ENCODE peak calls at places on chromosome 18, in seven cellular contexts. B, G, Y, O, W, P and Q are unnamed samples.

GRCh38 chr18:42929857-42930256 is 185.6 kb downstream of the RIT2 start:
- DNase-seq in B (no peak), G (no peak), Y (no peak), O (no peak), W (no peak), P (no peak), Q (no peak)

GRCh38 chr18:35088931-35089330 is 47.7 kb downstream of the MAPRE2 start:
- DNase-seq in B (no peak), G (no peak), Y (no peak), O (no peak), W (no peak), P (no peak), Q (no peak)

GRCh38 chr18:78049281-78049680 is 799.6 kb downstream of the GALR1 start:
- DNase-seq in B (no peak), G (no peak), Y (no peak), O (no peak), W (no peak), P (no peak), Q (no peak)

GRCh38 chr18:45549296-45549695 is 66.0 kb upstream of the SLC14A2 start:
- DNase-seq in B (no peak), G (no peak), Y (no peak), O (no peak), W (no peak), P (no peak), Q (no peak)

GRCh38 chr18:6521804-6522418 is 107.2 kb upstream of the L3MBTL4 start:
- DNase-seq in B (peak), G (no peak), Y (no peak), O (peak), W (peak), P (peak), Q (no peak)

GRCh38 chr18:28834889-28835288 is 658.0 kb upstream of the CDH2 start:
- DNase-seq in B (no peak), G (no peak), Y (no peak), O (no peak), W (no peak), P (no peak), Q (no peak)

GRCh38 chr18:44742126-44742525 is 61.4 kb downstream of the SETBP1 start:
- DNase-seq in B (no peak), G (no peak), Y (no peak), O (no peak), W (no peak), P (no peak), Q (no peak)

GRCh38 chr18:77099501-77100370 is 32.8 kb downstream of the MBP start:
- DNase-seq in B (no peak), G (no peak), Y (no peak), O (no peak), W (no peak), P (no peak), Q (no peak)

GRCh38 chr18:44803019-44803650 is 122.4 kb downstream of the SETBP1 start:
- DNase-seq in B (no peak), G (no peak), Y (no peak), O (peak), W (no peak), P (no peak), Q (peak)

GRCh38 chr18:48562075-48562474 is 23.2 kb downstream of the CTIF start:
- DNase-seq in B (no peak), G (no peak), Y (no peak), O (no peak), W (no peak), P (no peak), Q (no peak)

GRCh38 chr18:68960355-68960754 is 162.5 kb downstream of the CCDC102B start:
- DNase-seq in B (no peak), G (no peak), Y (no peak), O (no peak), W (no peak), P (no peak), Q (peak)

GRCh38 chr18:43160509-43160908 is 45.0 kb upstream of the RIT2 start:
- DNase-seq in B (no peak), G (no peak), Y (no peak), O (no peak), W (no peak), P (no peak), Q (no peak)

GRCh38 chr18:64405161-64405560 is 256.3 kb upstream of the LINC00305 start:
- DNase-seq in B (no peak), G (no peak), Y (no peak), O (no peak), W (no peak), P (no peak), Q (no peak)

GRCh38 chr18:48781041-48781989 is 169.4 kb downstream of the SMAD7 start:
- DNase-seq in B (no peak), G (no peak), Y (peak), O (peak), W (peak), P (no peak), Q (no peak)

GRCh38 chr18:48590678-48591077 is 51.8 kb downstream of the CTIF start:
- DNase-seq in B (no peak), G (peak), Y (no peak), O (no peak), W (no peak), P (no peak), Q (no peak)

GRCh38 chr18:36593641-36594040 is 235.2 kb downstream of the TPGS2 start:
- DNase-seq in B (no peak), G (no peak), Y (no peak), O (no peak), W (no peak), P (no peak), Q (no peak)

GRCh38 chr18:51568151-51568550 is 370.7 kb upstream of the MEX3C start:
- DNase-seq in B (no peak), G (no peak), Y (no peak), O (no peak), W (no peak), P (no peak), Q (no peak)

GRCh38 chr18:51563401-51563800 is 365.9 kb upstream of the MEX3C start:
- DNase-seq in B (no peak), G (no peak), Y (no peak), O (no peak), W (no peak), P (no peak), Q (no peak)

GRCh38 chr18:51569561-51569960 is 372.1 kb upstream of the MEX3C start:
- DNase-seq in B (no peak), G (no peak), Y (no peak), O (no peak), W (no peak), P (no peak), Q (no peak)

GRCh38 chr18:51569153-51569552 is 371.7 kb upstream of the MEX3C start:
- DNase-seq in B (no peak), G (no peak), Y (no peak), O (no peak), W (no peak), P (no peak), Q (no peak)
- TF ChIP-seq JUND in B (no peak), G (no peak), Y (no peak), O (no peak), W (no peak), P (no peak), Q (no peak)

DNA sequence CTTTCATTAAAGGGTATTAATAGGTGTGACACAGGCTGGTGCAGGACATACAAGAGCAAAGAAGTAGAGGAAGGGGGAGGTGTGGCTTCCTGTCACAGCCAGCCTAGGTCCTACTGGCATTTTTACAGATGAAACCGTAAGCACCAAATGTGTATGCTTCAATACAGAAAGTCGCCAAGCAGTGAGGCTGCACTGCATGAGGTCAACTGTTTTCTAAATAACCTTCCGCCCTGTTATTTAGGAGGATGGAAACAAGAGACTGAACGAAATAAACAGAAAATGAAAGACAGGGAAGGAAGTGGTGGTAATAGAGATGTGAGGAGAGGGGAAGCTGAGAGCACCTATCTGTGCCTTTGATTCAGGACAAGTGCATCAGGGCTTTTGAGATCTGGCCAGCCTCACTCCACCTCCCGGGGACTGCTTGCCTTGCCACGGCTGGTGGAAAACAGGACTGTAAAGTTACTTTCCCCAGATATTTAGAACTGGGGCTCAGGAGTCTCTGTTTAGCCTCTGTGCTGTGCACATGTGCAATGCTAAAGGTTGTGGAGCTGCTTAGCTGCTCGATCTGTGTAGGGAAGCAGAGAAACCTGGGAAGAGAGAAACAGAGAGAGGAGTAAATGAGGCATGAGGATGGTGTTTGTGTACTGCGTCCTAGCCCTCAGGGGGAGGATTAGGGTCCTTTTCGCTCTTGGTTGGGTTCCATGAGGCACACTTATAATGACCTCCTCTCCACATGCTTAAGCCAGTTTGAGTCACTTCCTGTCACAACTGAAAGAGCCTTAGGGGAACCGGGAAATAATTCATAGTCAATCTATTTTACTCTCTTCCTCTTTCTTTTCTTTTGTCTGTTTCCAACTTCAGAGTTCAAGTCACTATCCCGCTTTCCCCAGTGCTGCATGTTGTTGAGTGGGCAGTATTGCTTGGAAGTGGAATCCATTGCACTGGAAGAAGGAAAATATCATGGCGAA is 62.3 kb upstream of the BOD1L2 start:
- DNase-seq in B (peak), G (no peak), Y (no peak), O (no peak), W (no peak), P (no peak), Q (no peak)
- TF ChIP-seq JUND in B (no peak), G (no peak), Y (no peak), O (no peak), W (no peak), P (no peak), Q (no peak)

GRCh38 chr18:41499345-41499744 is 455.7 kb upstream of the PIK3C3 start:
- DNase-seq in B (no peak), G (no peak), Y (no peak), O (no peak), W (no peak), P (no peak), Q (no peak)
- TF ChIP-seq JUND in B (no peak), G (no peak), Y (no peak), O (no peak), W (no peak), P (no peak), Q (no peak)

GRCh38 chr18:74251297-74252031 is 40.3 kb downstream of the CYB5A start:
- DNase-seq in B (no peak), G (no peak), Y (no peak), O (peak), W (no peak), P (no peak), Q (no peak)

GRCh38 chr18:74252032-74252380 is 39.8 kb downstream of the CYB5A start:
- DNase-seq in B (no peak), G (no peak), Y (no peak), O (no peak), W (no peak), P (no peak), Q (no peak)

GRCh38 chr18:74250131-74250530 is 41.6 kb downstream of the CYB5A start:
- DNase-seq in B (no peak), G (no peak), Y (no peak), O (no peak), W (no peak), P (no peak), Q (no peak)

GRCh38 chr18:74248189-74248975 is 43.4 kb downstream of the CYB5A start:
- DNase-seq in B (no peak), G (no peak), Y (no peak), O (no peak), W (no peak), P (no peak), Q (no peak)

DNA sequence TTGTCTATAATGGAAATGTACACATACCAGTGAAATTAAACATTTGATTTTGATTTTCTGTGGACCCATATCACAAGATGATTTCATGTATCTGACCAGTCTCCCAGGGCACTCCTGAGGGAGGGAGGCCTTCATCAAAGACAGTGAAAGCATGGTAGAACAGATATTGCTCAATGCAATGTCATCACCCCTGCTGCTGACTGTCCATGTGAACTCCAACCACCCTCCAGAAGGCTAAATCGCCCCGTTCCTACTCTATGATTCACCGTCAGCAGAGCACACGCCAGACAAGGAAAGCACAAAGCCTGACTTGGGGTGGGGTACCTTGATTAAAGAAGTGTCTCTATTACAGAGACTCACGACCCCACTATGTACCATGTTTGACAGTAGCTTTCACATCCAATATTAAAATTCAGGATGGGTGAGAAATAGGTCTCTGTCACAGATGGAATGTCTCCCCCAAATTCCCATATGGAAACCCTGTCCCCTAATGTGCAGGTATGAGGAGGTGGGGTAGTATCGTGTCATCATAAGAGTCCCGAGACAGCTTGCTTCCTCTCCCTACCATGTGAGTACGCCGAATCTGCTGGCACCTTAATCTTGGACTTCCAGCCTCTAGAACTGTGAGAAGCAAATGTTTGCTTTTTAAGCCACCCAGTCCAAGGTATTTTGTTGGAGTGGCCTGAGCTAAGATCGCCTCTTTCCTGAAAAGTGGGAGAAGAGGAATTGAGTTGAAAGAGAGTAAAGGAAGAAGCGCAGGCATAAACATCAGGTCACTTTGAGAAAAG is 42.4 kb downstream of the CYB5A start:
- DNase-seq in B (no peak), G (no peak), Y (no peak), O (peak), W (no peak), P (no peak), Q (no peak)
- TF ChIP-seq JUND in B (no peak), G (no peak), Y (no peak), O (peak), W (no peak), P (no peak), Q (no peak)

GRCh38 chr18:75895135-75895534 is 467.6 kb upstream of the SMIM21 start:
- DNase-seq in B (no peak), G (no peak), Y (no peak), O (no peak), W (no peak), P (no peak), Q (no peak)

GRCh38 chr18:75898666-75899065 is 471.2 kb upstream of the SMIM21 start:
- DNase-seq in B (no peak), G (no peak), Y (no peak), O (no peak), W (no peak), P (no peak), Q (no peak)

GRCh38 chr18:75896865-75897264 is 469.4 kb upstream of the SMIM21 start:
- DNase-seq in B (no peak), G (peak), Y (peak), O (peak), W (no peak), P (no peak), Q (peak)
- TF ChIP-seq JUND in B (no peak), G (no peak), Y (no peak), O (no peak), W (no peak), P (no peak), Q (no peak)

DNA sequence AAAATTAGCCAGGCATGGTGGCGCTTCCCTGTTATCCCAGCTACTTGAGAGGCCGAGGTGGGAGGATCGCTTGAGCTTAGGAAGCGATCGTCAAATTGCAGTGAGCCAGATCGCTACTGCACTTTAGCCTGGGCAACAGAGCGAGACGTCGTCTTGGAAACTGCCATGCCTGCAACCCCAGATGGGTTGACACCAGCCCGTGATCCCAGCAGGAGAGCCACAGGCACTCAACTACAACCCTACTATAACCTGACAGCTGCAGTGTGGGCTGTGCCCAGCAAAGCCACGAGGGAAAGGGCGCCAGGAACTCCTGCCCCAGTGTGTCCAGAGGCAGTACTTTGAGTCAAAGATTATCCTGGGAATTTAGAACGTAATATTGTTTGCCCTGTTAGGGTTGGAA is 85.6 kb downstream of the SS18 start:
- DNase-seq in B (no peak), G (no peak), Y (no peak), O (no peak), W (no peak), P (no peak), Q (no peak)
- TF ChIP-seq JUND in B (no peak), G (no peak), Y (no peak), O (no peak), W (no peak), P (no peak), Q (no peak)

GRCh38 chr18:74949611-74950010 is 259.3 kb downstream of the PTGR3 start:
- DNase-seq in B (no peak), G (no peak), Y (no peak), O (no peak), W (no peak), P (no peak), Q (no peak)

GRCh38 chr18:74947875-74948274 is 261.1 kb downstream of the PTGR3 start:
- DNase-seq in B (no peak), G (no peak), Y (no peak), O (no peak), W (no peak), P (no peak), Q (no peak)

GRCh38 chr18:74947417-74947816 is 261.5 kb downstream of the PTGR3 start:
- DNase-seq in B (no peak), G (no peak), Y (no peak), O (no peak), W (no peak), P (no peak), Q (no peak)

GRCh38 chr18:74950479-74950878 is 258.5 kb downstream of the PTGR3 start:
- DNase-seq in B (no peak), G (no peak), Y (no peak), O (no peak), W (no peak), P (no peak), Q (no peak)

DNA sequence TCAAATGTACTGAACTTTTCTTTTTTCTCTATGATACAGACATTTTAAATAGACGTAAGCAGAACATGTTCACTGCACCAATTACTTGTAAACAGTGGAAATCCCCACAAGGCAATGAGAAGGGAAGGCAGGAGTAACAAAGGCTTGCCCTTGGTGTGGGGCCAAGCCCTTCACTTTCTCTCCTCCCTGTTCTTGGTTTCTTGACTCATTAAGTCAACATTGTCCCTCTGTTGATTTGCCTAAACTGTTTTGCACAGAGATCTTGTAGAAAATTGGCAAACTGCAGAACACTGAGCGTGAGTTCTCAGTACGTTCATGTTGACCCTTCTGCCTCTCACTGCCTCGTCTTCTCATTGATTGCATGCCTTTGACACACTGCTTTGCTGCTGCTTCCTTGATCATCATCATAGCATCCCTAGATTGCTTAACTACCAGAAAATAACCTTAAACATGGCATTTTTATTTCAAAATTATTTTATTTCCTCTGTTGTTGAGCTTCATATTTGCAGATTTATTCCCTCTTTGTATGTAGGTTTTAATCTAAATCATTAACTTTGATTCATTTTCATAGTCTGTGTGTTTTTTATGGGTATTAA is 257.7 kb downstream of the PTGR3 start:
- DNase-seq in B (peak), G (no peak), Y (no peak), O (peak), W (no peak), P (no peak), Q (peak)
- TF ChIP-seq JUND in B (no peak), G (no peak), Y (no peak), O (no peak), W (no peak), P (no peak), Q (no peak)

GRCh38 chr18:32760391-32760790 is 12.4 kb downstream of the KLHL14 start:
- DNase-seq in B (peak), G (no peak), Y (no peak), O (no peak), W (no peak), P (no peak), Q (no peak)

GRCh38 chr18:32764611-32765244 is 8.1 kb downstream of the KLHL14 start:
- DNase-seq in B (no peak), G (no peak), Y (no peak), O (no peak), W (no peak), P (no peak), Q (no peak)

GRCh38 chr18:32759768-32760167 is 13.1 kb downstream of the KLHL14 start:
- DNase-seq in B (no peak), G (no peak), Y (no peak), O (no peak), W (no peak), P (no peak), Q (no peak)

GRCh38 chr18:32763306-32763705 is 9.5 kb downstream of the KLHL14 start:
- DNase-seq in B (no peak), G (no peak), Y (no peak), O (no peak), W (no peak), P (no peak), Q (no peak)

DNA sequence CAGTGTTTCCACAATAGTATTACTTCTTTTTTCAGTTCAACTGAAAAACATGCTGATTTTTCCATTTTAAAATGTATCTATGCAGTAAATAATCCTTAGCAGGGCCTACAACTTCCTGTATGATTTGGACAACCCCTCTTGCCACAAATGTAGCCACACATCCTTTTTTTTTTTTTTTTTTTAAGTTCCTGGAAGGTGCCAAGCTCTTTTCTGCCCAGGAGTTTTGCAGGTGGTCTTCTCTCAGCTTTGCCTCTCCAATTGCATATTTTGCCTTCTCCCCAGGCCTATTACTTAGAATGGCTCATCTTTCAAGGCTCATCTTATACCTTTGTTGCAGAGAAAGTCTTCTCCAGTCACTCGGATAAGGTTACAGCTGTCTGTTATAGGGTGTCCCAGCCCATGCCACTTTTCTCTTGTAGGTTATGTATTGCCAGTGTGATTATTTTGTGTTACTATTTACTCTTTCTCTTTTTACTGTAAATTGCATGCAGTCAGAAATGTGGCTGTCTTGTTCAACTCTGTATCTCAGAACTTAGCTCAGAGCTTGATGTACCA is 11.5 kb downstream of the KLHL14 start:
- DNase-seq in B (no peak), G (no peak), Y (no peak), O (no peak), W (no peak), P (no peak), Q (no peak)
- TF ChIP-seq JUND in B (no peak), G (no peak), Y (no peak), O (no peak), W (no peak), P (no peak), Q (no peak)

GRCh38 chr18:79911009-79911870 is 40.2 kb downstream of the SLC66A2 start:
- DNase-seq in B (no peak), G (no peak), Y (no peak), O (no peak), W (no peak), P (no peak), Q (no peak)
- TF ChIP-seq JUND in B (no peak), G (no peak), Y (no peak), O (no peak), W (no peak), P (no peak), Q (no peak)